ENCODE peak calls at places on chromosomes 1 and 21, in eight cellular contexts. S is hypothalamus; B is NCI-H460; G is A673; N is MG63; Q is stimulated activated CD8-positive, alpha-beta memory T cell treated with anti-CD3 and anti-CD28 coated beads, Interleukin-15, amount 100 ng/mL, for 1 hour; C is GDM1; Z is EH. U is an unnamed sample.
A peak's percentile ranks its signal among the peaks of the same experiment; 100 is the strongest.

GRCh38 chr1:84347547-84348239 is 46.2 kb downstream of the SAMD13 start:
- DNase-seq in Q (no peak), Z (peak; percentile 64), S (no peak), N (no peak), C (no peak), G (no peak), B (no peak), U (no peak)

GRCh38 chr1:187985897-187986654 is 1157.3 kb downstream of the PLA2G4A start:
- DNase-seq in N (no peak), G (no peak), Q (no peak), B (no peak), C (no peak), S (no peak), Z (no peak), U (no peak)

GRCh38 chr1:151457911-151458882 is 1.1 kb downstream of the POGZ start:
- DNase-seq in G (peak; percentile 93), Q (no peak), N (peak; percentile 90), B (peak; percentile 60), Z (peak; percentile 87), S (peak; percentile 61), C (peak; percentile 38), U (peak; percentile 46)

GRCh38 chr1:168202941-168203654 is 22.7 kb upstream of the SFT2D2 start:
- DNase-seq in Z (peak; percentile 92), G (peak; percentile 55), C (no peak), N (no peak), B (no peak), S (no peak), Q (no peak), U (no peak)

GRCh38 chr1:113233441-113233840 is 156.9 kb upstream of the MAGI3 start:
- DNase-seq in B (no peak), Q (no peak), S (no peak), C (no peak), N (no peak), G (no peak), Z (no peak), U (no peak)

GRCh38 chr1:232518357-232518756 is 111.6 kb downstream of the SIPA1L2 start:
- DNase-seq in S (no peak), Q (no peak), G (no peak), N (no peak), B (no peak), C (no peak), Z (no peak), U (no peak)

GRCh38 chr1:43800801-43801200 is 93.5 kb downstream of the ST3GAL3 start:
- DNase-seq in B (no peak), N (no peak), C (no peak), Z (no peak), Q (no peak), S (no peak), G (no peak), U (no peak)

GRCh38 chr21:36704958-36705678 is 6.2 kb downstream of the SIM2 start:
- DNase-seq in G (no peak), C (no peak), S (no peak), N (no peak), Z (no peak), B (no peak), Q (no peak), U (no peak)

GRCh38 chr1:38578444-38578951 is 281.1 kb downstream of the RRAGC start:
- DNase-seq in S (no peak), Q (no peak), G (peak; percentile 26), C (no peak), N (no peak), Z (no peak), B (no peak), U (no peak)

GRCh38 chr1:8395433-8395866 is 77.5 kb downstream of the SLC45A1 start:
- DNase-seq in Z (peak; percentile 29), C (peak; percentile 67), G (no peak), S (no peak), Q (no peak), N (no peak), B (no peak), U (peak; percentile 26)

GRCh38 chr1:44031051-44031899 is at the start of gene SLC6A9:
- DNase-seq in N (peak; percentile 76), Z (peak; percentile 91), Q (no peak), B (peak; percentile 33), G (peak; percentile 91), C (no peak), S (no peak), U (peak; percentile 39)

GRCh38 chr1:118563969-118564951 is 379.2 kb upstream of the SPAG17 start:
- DNase-seq in G (peak; percentile 6), Z (peak; percentile 2), Q (no peak), B (no peak), N (no peak), S (no peak), C (no peak), U (no peak)

GRCh38 chr1:247448107-247448778 is 9.7 kb downstream of the OR2B11 start:
- DNase-seq in Z (peak; percentile 41), G (peak; percentile 71), B (peak; percentile 30), N (peak; percentile 68), C (no peak), Q (no peak), S (peak; percentile 7), U (peak; percentile 30)

GRCh38 chr21:39575778-39576177 is 37.0 kb upstream of the B3GALT5 start:
- DNase-seq in Z (peak; percentile 4), G (no peak), B (no peak), C (no peak), N (no peak), Q (no peak), S (no peak), U (no peak)

GRCh38 chr1:119099775-119100174 is 40.7 kb downstream of the WARS2 start:
- DNase-seq in B (no peak), Q (no peak), N (no peak), G (no peak), Z (peak; percentile 8), C (no peak), S (no peak), U (no peak)

GRCh38 chr1:79681382-79681781 is 674.9 kb upstream of the ADGRL4 start:
- DNase-seq in S (no peak), G (no peak), B (no peak), N (no peak), C (no peak), Q (no peak), Z (no peak), U (no peak)

GRCh38 chr21:18832950-18833349 is 429.4 kb upstream of the TMPRSS15 start:
- DNase-seq in G (peak; percentile 1), Z (no peak), C (no peak), Q (no peak), N (peak; percentile 27), S (no peak), B (peak; percentile 6), U (no peak)

GRCh38 chr1:167136191-167136614 is 42.3 kb downstream of the STYXL2 start:
- DNase-seq in S (no peak), B (peak; percentile 67), Q (no peak), N (peak; percentile 7), G (peak; percentile 36), Z (peak; percentile 69), C (no peak), U (no peak)

GRCh38 chr1:40742363-40743061 is 41.1 kb upstream of the KCNQ4 start:
- DNase-seq in Z (peak; percentile 46), N (no peak), G (no peak), S (no peak), B (no peak), C (no peak), Q (no peak), U (no peak)

GRCh38 chr1:205396972-205397616 is 24.8 kb downstream of the LEMD1 start:
- DNase-seq in C (no peak), S (no peak), N (peak; percentile 7), Z (peak; percentile 48), B (peak; percentile 67), G (peak; percentile 88), Q (no peak), U (peak; percentile 38)

GRCh38 chr1:209653915-209654351 is 1.7 kb upstream of the LAMB3 start:
- DNase-seq in Q (no peak), G (no peak), C (no peak), N (no peak), S (no peak), B (no peak), Z (no peak), U (no peak)